ENCODE peak calls at places on chromosome 7, in ten cellular contexts. One of them, this sample, is unnamed.

GRCh38 chr7:152615052-152615741 is 60.7 kb downstream of the XRCC2 start:
- DNase-seq in Peyer's patch: no peak
- DNase-seq in tibial nerve: no peak
- DNase-seq in OCI-LY7: no peak
- DNase-seq in kidney: peak; percentile 29
- DNase-seq in A549: no peak
- DNase-seq in adipocyte: peak; percentile 19
- DNase-seq in transverse colon: no peak
- DNase-seq in endodermal cell: no peak
- DNase-seq in SK-N-SH: peak; percentile 92
- DNase-seq in this sample: no peak

GRCh38 chr7:115603416-115603815 is 427.1 kb downstream of the TFEC start:
- DNase-seq in Peyer's patch: no peak
- DNase-seq in tibial nerve: no peak
- DNase-seq in OCI-LY7: no peak
- DNase-seq in kidney: no peak
- DNase-seq in A549: peak; percentile 8
- DNase-seq in adipocyte: no peak
- DNase-seq in transverse colon: no peak
- DNase-seq in endodermal cell: no peak
- DNase-seq in SK-N-SH: no peak
- DNase-seq in this sample: no peak

GRCh38 chr7:35420657-35421056 is 166.8 kb upstream of the TBX20 start:
- DNase-seq in Peyer's patch: no peak
- DNase-seq in tibial nerve: no peak
- DNase-seq in OCI-LY7: no peak
- DNase-seq in kidney: no peak
- DNase-seq in A549: no peak
- DNase-seq in adipocyte: peak; percentile 1
- DNase-seq in transverse colon: no peak
- DNase-seq in endodermal cell: no peak
- DNase-seq in SK-N-SH: no peak
- DNase-seq in this sample: no peak

GRCh38 chr7:127409629-127410028 is 17.1 kb upstream of the ZNF800 start:
- DNase-seq in Peyer's patch: no peak
- DNase-seq in tibial nerve: no peak
- DNase-seq in OCI-LY7: no peak
- DNase-seq in kidney: no peak
- DNase-seq in A549: no peak
- DNase-seq in adipocyte: peak; percentile 3
- DNase-seq in transverse colon: no peak
- DNase-seq in endodermal cell: no peak
- DNase-seq in SK-N-SH: no peak
- DNase-seq in this sample: no peak

GRCh38 chr7:12567015-12567414 is 3.5 kb upstream of the SCIN start:
- DNase-seq in Peyer's patch: no peak
- DNase-seq in tibial nerve: no peak
- DNase-seq in OCI-LY7: no peak
- DNase-seq in kidney: no peak
- DNase-seq in A549: no peak
- DNase-seq in adipocyte: no peak
- DNase-seq in transverse colon: no peak
- DNase-seq in endodermal cell: no peak
- DNase-seq in SK-N-SH: no peak
- DNase-seq in this sample: no peak

GRCh38 chr7:107982463-107982862 is 20.5 kb downstream of the LAMB1 start:
- DNase-seq in Peyer's patch: no peak
- DNase-seq in tibial nerve: no peak
- DNase-seq in OCI-LY7: no peak
- DNase-seq in kidney: no peak
- DNase-seq in A549: no peak
- DNase-seq in adipocyte: no peak
- DNase-seq in transverse colon: no peak
- DNase-seq in endodermal cell: no peak
- DNase-seq in SK-N-SH: no peak
- DNase-seq in this sample: no peak

GRCh38 chr7:4774804-4775280 is 581 bp upstream of the AP5Z1 start:
- DNase-seq in Peyer's patch: peak; percentile 67
- DNase-seq in tibial nerve: peak; percentile 36
- DNase-seq in OCI-LY7: no peak
- DNase-seq in kidney: peak; percentile 84
- DNase-seq in A549: no peak
- DNase-seq in adipocyte: peak; percentile 87
- DNase-seq in transverse colon: no peak
- DNase-seq in endodermal cell: no peak
- DNase-seq in SK-N-SH: peak; percentile 72
- DNase-seq in this sample: no peak

GRCh38 chr7:107103369-107103768 is 58.9 kb downstream of the PRKAR2B start:
- DNase-seq in Peyer's patch: no peak
- DNase-seq in tibial nerve: no peak
- DNase-seq in OCI-LY7: peak; percentile 74
- DNase-seq in kidney: no peak
- DNase-seq in A549: no peak
- DNase-seq in adipocyte: peak; percentile 20
- DNase-seq in transverse colon: no peak
- DNase-seq in endodermal cell: no peak
- DNase-seq in SK-N-SH: peak; percentile 79
- DNase-seq in this sample: no peak

GRCh38 chr7:157517782-157518513 is 181.1 kb downstream of the DNAJB6 start:
- DNase-seq in Peyer's patch: peak; percentile 25
- DNase-seq in tibial nerve: no peak
- DNase-seq in OCI-LY7: no peak
- DNase-seq in kidney: no peak
- DNase-seq in A549: no peak
- DNase-seq in adipocyte: no peak
- DNase-seq in transverse colon: no peak
- DNase-seq in endodermal cell: peak; percentile 37
- DNase-seq in SK-N-SH: no peak
- DNase-seq in this sample: no peak

GRCh38 chr7:82131224-82131623 is 312.4 kb downstream of the CACNA2D1 start:
- DNase-seq in Peyer's patch: no peak
- DNase-seq in tibial nerve: no peak
- DNase-seq in OCI-LY7: no peak
- DNase-seq in kidney: no peak
- DNase-seq in A549: peak; percentile 39
- DNase-seq in adipocyte: no peak
- DNase-seq in transverse colon: no peak
- DNase-seq in endodermal cell: no peak
- DNase-seq in SK-N-SH: no peak
- DNase-seq in this sample: no peak

GRCh38 chr7:139884441-139884840 is 55.4 kb downstream of the TBXAS1 start:
- DNase-seq in Peyer's patch: no peak
- DNase-seq in tibial nerve: no peak
- DNase-seq in OCI-LY7: no peak
- DNase-seq in kidney: no peak
- DNase-seq in A549: no peak
- DNase-seq in adipocyte: no peak
- DNase-seq in transverse colon: no peak
- DNase-seq in endodermal cell: no peak
- DNase-seq in SK-N-SH: no peak
- DNase-seq in this sample: no peak

GRCh38 chr7:107976620-107977019 is 26.3 kb downstream of the LAMB1 start:
- DNase-seq in Peyer's patch: no peak
- DNase-seq in tibial nerve: no peak
- DNase-seq in OCI-LY7: no peak
- DNase-seq in kidney: no peak
- DNase-seq in A549: no peak
- DNase-seq in adipocyte: no peak
- DNase-seq in transverse colon: no peak
- DNase-seq in endodermal cell: no peak
- DNase-seq in SK-N-SH: no peak
- DNase-seq in this sample: no peak

GRCh38 chr7:108146070-108146842 is 16.1 kb upstream of the LAMB4 start:
- DNase-seq in Peyer's patch: peak; percentile 83
- DNase-seq in tibial nerve: peak; percentile 71
- DNase-seq in OCI-LY7: peak; percentile 60
- DNase-seq in kidney: peak; percentile 51
- DNase-seq in A549: peak; percentile 75
- DNase-seq in adipocyte: peak; percentile 95
- DNase-seq in transverse colon: peak; percentile 63
- DNase-seq in endodermal cell: peak; percentile 88
- DNase-seq in SK-N-SH: peak; percentile 69
- DNase-seq in this sample: peak; percentile 75

GRCh38 chr7:120805636-120806388 is 52.1 kb downstream of the TSPAN12 start:
- DNase-seq in Peyer's patch: peak; percentile 82
- DNase-seq in tibial nerve: peak; percentile 69
- DNase-seq in OCI-LY7: peak; percentile 66
- DNase-seq in kidney: no peak
- DNase-seq in A549: peak; percentile 59
- DNase-seq in adipocyte: peak; percentile 83
- DNase-seq in transverse colon: peak; percentile 59
- DNase-seq in endodermal cell: peak; percentile 86
- DNase-seq in SK-N-SH: peak; percentile 59
- DNase-seq in this sample: peak; percentile 67

GRCh38 chr7:103063895-103064294 is 10.7 kb downstream of the FBXL13 start:
- DNase-seq in Peyer's patch: no peak
- DNase-seq in tibial nerve: no peak
- DNase-seq in OCI-LY7: no peak
- DNase-seq in kidney: no peak
- DNase-seq in A549: no peak
- DNase-seq in adipocyte: no peak
- DNase-seq in transverse colon: no peak
- DNase-seq in endodermal cell: no peak
- DNase-seq in SK-N-SH: no peak
- DNase-seq in this sample: no peak

GRCh38 chr7:123939784-123940183 is 14.7 kb downstream of the SPAM1 start:
- DNase-seq in Peyer's patch: no peak
- DNase-seq in tibial nerve: no peak
- DNase-seq in OCI-LY7: no peak
- DNase-seq in kidney: no peak
- DNase-seq in A549: no peak
- DNase-seq in adipocyte: no peak
- DNase-seq in transverse colon: no peak
- DNase-seq in endodermal cell: no peak
- DNase-seq in SK-N-SH: no peak
- DNase-seq in this sample: no peak

GRCh38 chr7:98713411-98713810 is 96.3 kb downstream of the NPTX2 start:
- DNase-seq in Peyer's patch: no peak
- DNase-seq in tibial nerve: no peak
- DNase-seq in OCI-LY7: no peak
- DNase-seq in kidney: no peak
- DNase-seq in A549: no peak
- DNase-seq in adipocyte: no peak
- DNase-seq in transverse colon: no peak
- DNase-seq in endodermal cell: no peak
- DNase-seq in SK-N-SH: no peak
- DNase-seq in this sample: no peak

GRCh38 chr7:132419538-132419937 is 156.7 kb downstream of the PLXNA4 start:
- DNase-seq in Peyer's patch: no peak
- DNase-seq in tibial nerve: no peak
- DNase-seq in OCI-LY7: no peak
- DNase-seq in kidney: no peak
- DNase-seq in A549: no peak
- DNase-seq in adipocyte: no peak
- DNase-seq in transverse colon: no peak
- DNase-seq in endodermal cell: no peak
- DNase-seq in SK-N-SH: no peak
- DNase-seq in this sample: no peak

GRCh38 chr7:115678049-115678982 is 352.2 kb downstream of the TFEC start:
- DNase-seq in Peyer's patch: peak; percentile 44
- DNase-seq in tibial nerve: peak; percentile 46
- DNase-seq in OCI-LY7: no peak
- DNase-seq in kidney: no peak
- DNase-seq in A549: peak; percentile 33
- DNase-seq in adipocyte: peak; percentile 90
- DNase-seq in transverse colon: peak; percentile 44
- DNase-seq in endodermal cell: no peak
- DNase-seq in SK-N-SH: no peak
- DNase-seq in this sample: no peak

GRCh38 chr7:28125381-28126046 is 55.1 kb downstream of the JAZF1 start:
- DNase-seq in Peyer's patch: no peak
- DNase-seq in tibial nerve: peak; percentile 51
- DNase-seq in OCI-LY7: no peak
- DNase-seq in kidney: no peak
- DNase-seq in A549: no peak
- DNase-seq in adipocyte: peak; percentile 78
- DNase-seq in transverse colon: no peak
- DNase-seq in endodermal cell: no peak
- DNase-seq in SK-N-SH: no peak
- DNase-seq in this sample: no peak
- H3K4me3 ChIP-seq in Peyer's patch: no peak overlapping the region
- H3K4me3 ChIP-seq in tibial nerve: no peak overlapping the region
- H3K4me3 ChIP-seq in OCI-LY7: no peak overlapping the region
- H3K4me3 ChIP-seq in kidney: no peak overlapping the region
- H3K4me3 ChIP-seq in A549: no peak overlapping the region
- H3K4me3 ChIP-seq in adipocyte: no peak overlapping the region
- H3K4me3 ChIP-seq in transverse colon: no peak overlapping the region
- H3K4me3 ChIP-seq in endodermal cell: no peak overlapping the region
- H3K4me3 ChIP-seq in SK-N-SH: no peak overlapping the region
- H3K4me3 ChIP-seq in this sample: no peak overlapping the region

GRCh38 chr7:379456-380225 is 89.7 kb downstream of the FOXL3 start:
- DNase-seq in Peyer's patch: peak; percentile 51
- DNase-seq in tibial nerve: no peak
- DNase-seq in OCI-LY7: no peak
- DNase-seq in kidney: peak; percentile 80
- DNase-seq in A549: no peak
- DNase-seq in adipocyte: peak; percentile 18
- DNase-seq in transverse colon: peak; percentile 18
- DNase-seq in endodermal cell: peak; percentile 83
- DNase-seq in SK-N-SH: peak; percentile 42
- DNase-seq in this sample: peak; percentile 63
- H3K4me3 ChIP-seq in Peyer's patch: peak overlapping the region; percentile 38
- H3K4me3 ChIP-seq in tibial nerve: no peak overlapping the region
- H3K4me3 ChIP-seq in OCI-LY7: no peak overlapping the region
- H3K4me3 ChIP-seq in kidney: no peak overlapping the region
- H3K4me3 ChIP-seq in A549: no peak overlapping the region
- H3K4me3 ChIP-seq in adipocyte: no peak overlapping the region
- H3K4me3 ChIP-seq in transverse colon: peak overlapping the region; percentile 25
- H3K4me3 ChIP-seq in endodermal cell: no peak overlapping the region
- H3K4me3 ChIP-seq in SK-N-SH: no peak overlapping the region
- H3K4me3 ChIP-seq in this sample: peak overlapping the region; percentile 48

GRCh38 chr7:26291251-26291650 is 411 bp upstream of the SNX10 start:
- DNase-seq in Peyer's patch: no peak
- DNase-seq in tibial nerve: no peak
- DNase-seq in OCI-LY7: no peak
- DNase-seq in kidney: no peak
- DNase-seq in A549: no peak
- DNase-seq in adipocyte: no peak
- DNase-seq in transverse colon: no peak
- DNase-seq in endodermal cell: no peak
- DNase-seq in SK-N-SH: no peak
- DNase-seq in this sample: no peak
- H3K4me3 ChIP-seq in Peyer's patch: peak overlapping the region; percentile 91
- H3K4me3 ChIP-seq in tibial nerve: no peak overlapping the region
- H3K4me3 ChIP-seq in OCI-LY7: peak overlapping the region; percentile 99
- H3K4me3 ChIP-seq in kidney: peak overlapping the region; percentile 74
- H3K4me3 ChIP-seq in A549: peak overlapping the region; percentile 64
- H3K4me3 ChIP-seq in adipocyte: peak overlapping the region; percentile 84
- H3K4me3 ChIP-seq in transverse colon: peak overlapping the region; percentile 48
- H3K4me3 ChIP-seq in endodermal cell: peak overlapping the region; percentile 82
- H3K4me3 ChIP-seq in SK-N-SH: peak overlapping the region; percentile 50
- H3K4me3 ChIP-seq in this sample: peak overlapping the region; percentile 67

DNA sequence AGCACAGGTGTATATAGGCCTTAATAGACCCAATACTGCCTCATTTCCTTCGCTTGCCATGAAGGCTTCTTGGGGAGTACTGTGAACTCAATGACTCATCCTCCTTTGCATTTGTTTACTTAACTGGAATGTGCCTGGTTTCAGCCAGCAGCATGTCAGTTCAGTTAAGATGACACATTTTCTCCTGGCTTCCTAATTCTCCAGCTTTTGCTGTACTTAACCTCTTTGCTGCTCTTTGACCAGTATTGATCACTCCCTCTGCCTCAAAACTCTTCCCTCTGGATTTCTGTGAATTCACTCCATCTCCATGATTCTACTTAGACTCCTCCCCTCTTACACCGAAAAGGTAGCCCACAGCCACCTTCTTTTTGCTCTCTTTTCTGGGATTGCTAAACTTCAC is 135.7 kb downstream of the MAGI2 start:
- DNase-seq in Peyer's patch: no peak
- DNase-seq in tibial nerve: no peak
- DNase-seq in OCI-LY7: no peak
- DNase-seq in kidney: no peak
- DNase-seq in A549: peak; percentile 85
- DNase-seq in adipocyte: peak; percentile 89
- DNase-seq in transverse colon: no peak
- DNase-seq in endodermal cell: peak; percentile 61
- DNase-seq in SK-N-SH: no peak
- DNase-seq in this sample: no peak
- H3K4me3 ChIP-seq in Peyer's patch: no peak overlapping the region
- H3K4me3 ChIP-seq in tibial nerve: no peak overlapping the region
- H3K4me3 ChIP-seq in OCI-LY7: no peak overlapping the region
- H3K4me3 ChIP-seq in kidney: no peak overlapping the region
- H3K4me3 ChIP-seq in A549: no peak overlapping the region
- H3K4me3 ChIP-seq in adipocyte: no peak overlapping the region
- H3K4me3 ChIP-seq in transverse colon: no peak overlapping the region
- H3K4me3 ChIP-seq in endodermal cell: no peak overlapping the region
- H3K4me3 ChIP-seq in SK-N-SH: no peak overlapping the region
- H3K4me3 ChIP-seq in this sample: no peak overlapping the region

This sample was measured in ascending aorta.